ENCODE peak calls at places on chromosome 16, in nine cellular contexts. One of them, this sample, is unnamed.

GRCh38 chr16:3459401-3460090 is 16.1 kb downstream of the NAA60 start:
- DNase-seq in H7: peak; percentile 58
- DNase-seq in ACHN: no peak
- DNase-seq in 8988T: no peak
- DNase-seq in naive B cell: no peak
- DNase-seq in NCI-H1105 treated with DMSO at 0.1 percent for 48 hours: no peak
- DNase-seq in fibroblast of the conjunctiva: no peak
- DNase-seq in CD4-positive, alpha-beta memory T cell: no peak
- DNase-seq in left cardiac atrium: no peak
- DNase-seq in this sample: no peak

GRCh38 chr16:83215417-83216001 is 588.7 kb downstream of the CDH13 start:
- DNase-seq in H7: peak; percentile 81
- DNase-seq in ACHN: peak; percentile 71
- DNase-seq in 8988T: peak; percentile 35
- DNase-seq in naive B cell: peak; percentile 1
- DNase-seq in NCI-H1105 treated with DMSO at 0.1 percent for 48 hours: no peak
- DNase-seq in fibroblast of the conjunctiva: no peak
- DNase-seq in CD4-positive, alpha-beta memory T cell: peak; percentile 15
- DNase-seq in left cardiac atrium: no peak
- DNase-seq in this sample: no peak

GRCh38 chr16:29029168-29029994 is 44.5 kb downstream of the LAT start:
- DNase-seq in H7: peak; percentile 68
- DNase-seq in ACHN: peak; percentile 87
- DNase-seq in 8988T: no peak
- DNase-seq in naive B cell: no peak
- DNase-seq in NCI-H1105 treated with DMSO at 0.1 percent for 48 hours: no peak
- DNase-seq in fibroblast of the conjunctiva: peak; percentile 53
- DNase-seq in CD4-positive, alpha-beta memory T cell: no peak
- DNase-seq in left cardiac atrium: peak; percentile 33
- DNase-seq in this sample: no peak

GRCh38 chr16:21645261-21645721 is 7.1 kb downstream of the IGSF6 start:
- DNase-seq in H7: no peak
- DNase-seq in ACHN: peak; percentile 69
- DNase-seq in 8988T: no peak
- DNase-seq in naive B cell: peak; percentile 67
- DNase-seq in NCI-H1105 treated with DMSO at 0.1 percent for 48 hours: no peak
- DNase-seq in fibroblast of the conjunctiva: no peak
- DNase-seq in CD4-positive, alpha-beta memory T cell: peak; percentile 76
- DNase-seq in left cardiac atrium: no peak
- DNase-seq in this sample: peak; percentile 70

GRCh38 chr16:65012357-65012756 is 109.5 kb downstream of the CDH11 start:
- DNase-seq in H7: no peak
- DNase-seq in ACHN: no peak
- DNase-seq in 8988T: no peak
- DNase-seq in naive B cell: no peak
- DNase-seq in NCI-H1105 treated with DMSO at 0.1 percent for 48 hours: no peak
- DNase-seq in fibroblast of the conjunctiva: no peak
- DNase-seq in CD4-positive, alpha-beta memory T cell: no peak
- DNase-seq in left cardiac atrium: no peak
- DNase-seq in this sample: no peak

GRCh38 chr16:24131294-24131693 is 124.8 kb upstream of the CACNG3 start:
- DNase-seq in H7: no peak
- DNase-seq in ACHN: no peak
- DNase-seq in 8988T: no peak
- DNase-seq in naive B cell: no peak
- DNase-seq in NCI-H1105 treated with DMSO at 0.1 percent for 48 hours: no peak
- DNase-seq in fibroblast of the conjunctiva: no peak
- DNase-seq in CD4-positive, alpha-beta memory T cell: no peak
- DNase-seq in left cardiac atrium: no peak
- DNase-seq in this sample: no peak

GRCh38 chr16:71230122-71230845 is at the start of gene HYDIN:
- DNase-seq in H7: peak; percentile 92
- DNase-seq in ACHN: peak; percentile 90
- DNase-seq in 8988T: peak; percentile 51
- DNase-seq in naive B cell: no peak
- DNase-seq in NCI-H1105 treated with DMSO at 0.1 percent for 48 hours: peak; percentile 68
- DNase-seq in fibroblast of the conjunctiva: peak; percentile 20
- DNase-seq in CD4-positive, alpha-beta memory T cell: no peak
- DNase-seq in left cardiac atrium: peak; percentile 54
- DNase-seq in this sample: no peak

GRCh38 chr16:12815361-12815760 is 11.7 kb upstream of the CPPED1 start:
- DNase-seq in H7: no peak
- DNase-seq in ACHN: no peak
- DNase-seq in 8988T: no peak
- DNase-seq in naive B cell: no peak
- DNase-seq in NCI-H1105 treated with DMSO at 0.1 percent for 48 hours: no peak
- DNase-seq in fibroblast of the conjunctiva: no peak
- DNase-seq in CD4-positive, alpha-beta memory T cell: no peak
- DNase-seq in left cardiac atrium: no peak
- DNase-seq in this sample: no peak

GRCh38 chr16:19366384-19366783 is 51.3 kb upstream of the TMC5 start:
- DNase-seq in H7: no peak
- DNase-seq in ACHN: no peak
- DNase-seq in 8988T: no peak
- DNase-seq in naive B cell: no peak
- DNase-seq in NCI-H1105 treated with DMSO at 0.1 percent for 48 hours: no peak
- DNase-seq in fibroblast of the conjunctiva: peak; percentile 2
- DNase-seq in CD4-positive, alpha-beta memory T cell: no peak
- DNase-seq in left cardiac atrium: no peak
- DNase-seq in this sample: no peak

GRCh38 chr16:24986512-24987303 is 28.5 kb downstream of the ARHGAP17 start:
- DNase-seq in H7: no peak
- DNase-seq in ACHN: no peak
- DNase-seq in 8988T: no peak
- DNase-seq in naive B cell: no peak
- DNase-seq in NCI-H1105 treated with DMSO at 0.1 percent for 48 hours: peak; percentile 18
- DNase-seq in fibroblast of the conjunctiva: peak; percentile 64
- DNase-seq in CD4-positive, alpha-beta memory T cell: no peak
- DNase-seq in left cardiac atrium: no peak
- DNase-seq in this sample: no peak

GRCh38 chr16:85844786-85845185 is 45.3 kb downstream of the COX4I1 start:
- DNase-seq in H7: no peak
- DNase-seq in ACHN: no peak
- DNase-seq in 8988T: no peak
- DNase-seq in naive B cell: no peak
- DNase-seq in NCI-H1105 treated with DMSO at 0.1 percent for 48 hours: no peak
- DNase-seq in fibroblast of the conjunctiva: no peak
- DNase-seq in CD4-positive, alpha-beta memory T cell: no peak
- DNase-seq in left cardiac atrium: no peak
- DNase-seq in this sample: no peak

GRCh38 chr16:3157229-3158013 is 22.6 kb downstream of the ZNF213 start:
- DNase-seq in H7: peak; percentile 89
- DNase-seq in ACHN: peak; percentile 94
- DNase-seq in 8988T: no peak
- DNase-seq in naive B cell: peak; percentile 65
- DNase-seq in NCI-H1105 treated with DMSO at 0.1 percent for 48 hours: peak; percentile 42
- DNase-seq in fibroblast of the conjunctiva: peak; percentile 91
- DNase-seq in CD4-positive, alpha-beta memory T cell: peak; percentile 41
- DNase-seq in left cardiac atrium: peak; percentile 54
- DNase-seq in this sample: peak; percentile 48

GRCh38 chr16:87927195-87927562 is 9.2 kb downstream of the CA5A start:
- DNase-seq in H7: peak; percentile 75
- DNase-seq in ACHN: no peak
- DNase-seq in 8988T: no peak
- DNase-seq in naive B cell: no peak
- DNase-seq in NCI-H1105 treated with DMSO at 0.1 percent for 48 hours: no peak
- DNase-seq in fibroblast of the conjunctiva: no peak
- DNase-seq in CD4-positive, alpha-beta memory T cell: no peak
- DNase-seq in left cardiac atrium: no peak
- DNase-seq in this sample: no peak

GRCh38 chr16:14132696-14133048 is 61.6 kb downstream of the MRTFB start:
- DNase-seq in H7: no peak
- DNase-seq in ACHN: no peak
- DNase-seq in 8988T: no peak
- DNase-seq in naive B cell: no peak
- DNase-seq in NCI-H1105 treated with DMSO at 0.1 percent for 48 hours: no peak
- DNase-seq in fibroblast of the conjunctiva: no peak
- DNase-seq in CD4-positive, alpha-beta memory T cell: no peak
- DNase-seq in left cardiac atrium: no peak
- DNase-seq in this sample: no peak

GRCh38 chr16:64846966-64847365 is 274.9 kb downstream of the CDH11 start:
- DNase-seq in H7: no peak
- DNase-seq in ACHN: no peak
- DNase-seq in 8988T: no peak
- DNase-seq in naive B cell: no peak
- DNase-seq in NCI-H1105 treated with DMSO at 0.1 percent for 48 hours: no peak
- DNase-seq in fibroblast of the conjunctiva: no peak
- DNase-seq in CD4-positive, alpha-beta memory T cell: no peak
- DNase-seq in left cardiac atrium: no peak
- DNase-seq in this sample: no peak

GRCh38 chr16:13873835-13874438 is 46.0 kb upstream of the ERCC4 start:
- DNase-seq in H7: peak; percentile 65
- DNase-seq in ACHN: peak; percentile 35
- DNase-seq in 8988T: no peak
- DNase-seq in naive B cell: no peak
- DNase-seq in NCI-H1105 treated with DMSO at 0.1 percent for 48 hours: peak; percentile 56
- DNase-seq in fibroblast of the conjunctiva: no peak
- DNase-seq in CD4-positive, alpha-beta memory T cell: no peak
- DNase-seq in left cardiac atrium: no peak
- DNase-seq in this sample: no peak

GRCh38 chr16:73202176-73202729 is 154.3 kb upstream of the ZFHX3 start:
- DNase-seq in H7: no peak
- DNase-seq in ACHN: no peak
- DNase-seq in 8988T: no peak
- DNase-seq in naive B cell: no peak
- DNase-seq in NCI-H1105 treated with DMSO at 0.1 percent for 48 hours: no peak
- DNase-seq in fibroblast of the conjunctiva: peak; percentile 94
- DNase-seq in CD4-positive, alpha-beta memory T cell: no peak
- DNase-seq in left cardiac atrium: peak; percentile 22
- DNase-seq in this sample: no peak

GRCh38 chr16:70604407-70605283 is 41.7 kb upstream of the IL34 start:
- DNase-seq in H7: no peak
- DNase-seq in ACHN: no peak
- DNase-seq in 8988T: no peak
- DNase-seq in naive B cell: no peak
- DNase-seq in NCI-H1105 treated with DMSO at 0.1 percent for 48 hours: no peak
- DNase-seq in fibroblast of the conjunctiva: no peak
- DNase-seq in CD4-positive, alpha-beta memory T cell: no peak
- DNase-seq in left cardiac atrium: no peak
- DNase-seq in this sample: no peak

GRCh38 chr16:84704253-84704652 is 4.5 kb downstream of the USP10 start:
- DNase-seq in H7: no peak
- DNase-seq in ACHN: no peak
- DNase-seq in 8988T: no peak
- DNase-seq in naive B cell: no peak
- DNase-seq in NCI-H1105 treated with DMSO at 0.1 percent for 48 hours: no peak
- DNase-seq in fibroblast of the conjunctiva: no peak
- DNase-seq in CD4-positive, alpha-beta memory T cell: no peak
- DNase-seq in left cardiac atrium: no peak
- DNase-seq in this sample: no peak

GRCh38 chr16:73196670-73197069 is 148.7 kb upstream of the ZFHX3 start:
- DNase-seq in H7: peak; percentile 74
- DNase-seq in ACHN: peak; percentile 76
- DNase-seq in 8988T: peak; percentile 77
- DNase-seq in naive B cell: peak; percentile 14
- DNase-seq in NCI-H1105 treated with DMSO at 0.1 percent for 48 hours: peak; percentile 40
- DNase-seq in fibroblast of the conjunctiva: peak; percentile 59
- DNase-seq in CD4-positive, alpha-beta memory T cell: peak; percentile 13
- DNase-seq in left cardiac atrium: peak; percentile 74
- DNase-seq in this sample: peak; percentile 8

GRCh38 chr16:4402439-4403132 is 13.8 kb downstream of the CORO7 start:
- DNase-seq in H7: peak; percentile 99
- DNase-seq in ACHN: peak; percentile 76
- DNase-seq in 8988T: peak; percentile 86
- DNase-seq in naive B cell: peak; percentile 60
- DNase-seq in NCI-H1105 treated with DMSO at 0.1 percent for 48 hours: peak; percentile 41
- DNase-seq in fibroblast of the conjunctiva: no peak
- DNase-seq in CD4-positive, alpha-beta memory T cell: peak; percentile 61
- DNase-seq in left cardiac atrium: peak; percentile 86
- DNase-seq in this sample: peak; percentile 55

GRCh38 chr16:56781565-56781964 is 51.6 kb downstream of the NUP93 start:
- DNase-seq in H7: no peak
- DNase-seq in ACHN: no peak
- DNase-seq in 8988T: no peak
- DNase-seq in naive B cell: no peak
- DNase-seq in NCI-H1105 treated with DMSO at 0.1 percent for 48 hours: no peak
- DNase-seq in fibroblast of the conjunctiva: no peak
- DNase-seq in CD4-positive, alpha-beta memory T cell: no peak
- DNase-seq in left cardiac atrium: no peak
- DNase-seq in this sample: no peak

GRCh38 chr16:79008036-79008868 is 592.3 kb downstream of the MAF start:
- DNase-seq in H7: peak; percentile 25
- DNase-seq in ACHN: no peak
- DNase-seq in 8988T: no peak
- DNase-seq in naive B cell: no peak
- DNase-seq in NCI-H1105 treated with DMSO at 0.1 percent for 48 hours: no peak
- DNase-seq in fibroblast of the conjunctiva: no peak
- DNase-seq in CD4-positive, alpha-beta memory T cell: no peak
- DNase-seq in left cardiac atrium: no peak
- DNase-seq in this sample: no peak

GRCh38 chr16:57175896-57176295 is 9.9 kb downstream of the PSME3IP1 start:
- DNase-seq in H7: no peak
- DNase-seq in ACHN: peak; percentile 51
- DNase-seq in 8988T: no peak
- DNase-seq in naive B cell: no peak
- DNase-seq in NCI-H1105 treated with DMSO at 0.1 percent for 48 hours: no peak
- DNase-seq in fibroblast of the conjunctiva: no peak
- DNase-seq in CD4-positive, alpha-beta memory T cell: no peak
- DNase-seq in left cardiac atrium: no peak
- DNase-seq in this sample: no peak

GRCh38 chr16:23534868-23535860 is 22.0 kb downstream of the EARS2 start:
- DNase-seq in H7: no peak
- DNase-seq in ACHN: no peak
- DNase-seq in 8988T: no peak
- DNase-seq in naive B cell: no peak
- DNase-seq in NCI-H1105 treated with DMSO at 0.1 percent for 48 hours: no peak
- DNase-seq in fibroblast of the conjunctiva: no peak
- DNase-seq in CD4-positive, alpha-beta memory T cell: no peak
- DNase-seq in left cardiac atrium: no peak
- DNase-seq in this sample: no peak